ENCODE peak calls at places on chromosomes 13 and 19, in eight cellular contexts. F is activated T-cell treated with anti-CD3 and anti-CD28 coated beads, Interleukin-2, amount 50 U/mL, for 72 hours; B is A673; L is brain microvascular endothelial cell; H is head of caudate nucleus; M is lung microvascular endothelial cell; U is spleen; T is C1 segment of cervical spinal cord. I is an unnamed sample.

GRCh38 chr19:18416778-18417249 is 2.4 kb upstream of the SSBP4 start:
- DNase-seq in H (peak), T (no peak), L (peak), M (peak), U (peak), B (peak), F (peak), I (peak)

GRCh38 chr19:55689366-55690108 is 14.5 kb downstream of the EPN1 start:
- DNase-seq in B (no peak), U (peak), T (no peak), H (no peak), M (no peak), F (no peak), L (no peak), I (no peak)

GRCh38 chr13:111539252-111539651 is 218.8 kb downstream of the TEX29 start:
- DNase-seq in B (no peak), U (peak), T (no peak), F (no peak), H (no peak), L (no peak), M (no peak), I (no peak)

GRCh38 chr19:41995959-41996797 is 2.1 kb upstream of the ATP1A3 start:
- DNase-seq in T (no peak), B (peak), U (no peak), L (no peak), F (no peak), M (no peak), H (peak), I (peak)

GRCh38 chr13:71290963-71291937 is 575.8 kb downstream of the DACH1 start:
- DNase-seq in F (peak), L (peak), H (no peak), U (no peak), B (peak), T (no peak), M (peak), I (no peak)

GRCh38 chr13:92966341-92966740 is 260.3 kb upstream of the GPC6 start:
- DNase-seq in B (no peak), L (no peak), U (no peak), F (no peak), M (no peak), H (no peak), T (no peak), I (no peak)

GRCh38 chr19:18274776-18275356 is 614 bp upstream of the IQCN start:
- DNase-seq in H (peak), M (peak), F (no peak), T (peak), L (peak), B (no peak), U (peak), I (peak)

GRCh38 chr13:23848639-23849282 is 40.4 kb downstream of the MIPEP start:
- DNase-seq in T (no peak), U (no peak), M (peak), B (no peak), F (no peak), L (no peak), H (no peak), I (no peak)

GRCh38 chr13:91184244-91184926 is 163.1 kb upstream of the MIR17HG start:
- DNase-seq in L (no peak), T (no peak), M (no peak), B (peak), H (no peak), F (no peak), U (no peak), I (no peak)

GRCh38 chr19:283395-283794 is 7.8 kb downstream of the PLPP2 start:
- DNase-seq in T (no peak), M (no peak), B (no peak), F (no peak), H (no peak), U (no peak), L (no peak), I (no peak)

I was measured in anterior cingulate cortex.